ENCODE peak calls at places on chromosomes 13 and 19, in ten cellular contexts. W is nucleus accumbens; X is effector memory CD4-positive, alpha-beta T cell; V is stimulated activated CD4-positive, alpha-beta T cell treated with anti-CD3 and anti-CD28 coated beads, Interleukin-4, amount 100 ng/mL, for 1 hour; Q is skeletal muscle cell; J is cerebellum; K is SJSA1; L is putamen; Z is GM18507; O is suprapubic skin. Y is an unnamed sample.

GRCh38 chr13:65378943-65379519 is 1851.1 kb downstream of the PCDH9 start:
- DNase-seq in K (no peak), Q (no peak), V (no peak), J (no peak), O (no peak), X (no peak), Z (no peak), W (no peak), L (no peak), Y (peak)

GRCh38 chr13:50518791-50519201 is 324.7 kb downstream of the DLEU7 start:
- DNase-seq in Z (no peak), O (no peak), X (no peak), K (no peak), J (no peak), V (no peak), L (peak), Q (no peak), W (peak), Y (no peak)

GRCh38 chr13:101785858-101786257 is 333.4 kb downstream of the ITGBL1 start:
- DNase-seq in K (no peak), Q (no peak), V (no peak), W (no peak), L (peak), Z (no peak), O (no peak), J (peak), X (no peak), Y (peak)

GRCh38 chr13:110509478-110509926 is 52.0 kb downstream of the RAB20 start:
- DNase-seq in K (no peak), L (no peak), Q (no peak), W (no peak), J (no peak), X (no peak), O (no peak), Z (no peak), V (no peak), Y (no peak)

GRCh38 chr19:1408300-1409203 is 1.2 kb downstream of the DAZAP1 start:
- DNase-seq in V (peak), L (no peak), O (no peak), X (peak), K (peak), W (no peak), J (no peak), Q (no peak), Z (no peak), Y (no peak)

GRCh38 chr13:43786766-43787517 is at the start of gene ENOX1:
- DNase-seq in W (peak), V (peak), J (peak), Z (no peak), L (peak), Q (no peak), O (peak), K (peak), X (peak), Y (peak)

GRCh38 chr19:18135712-18136584 is 17.0 kb upstream of the PIK3R2 start:
- DNase-seq in O (no peak), Z (no peak), W (no peak), Q (no peak), J (no peak), X (no peak), K (no peak), L (no peak), V (no peak), Y (no peak)

GRCh38 chr13:50015263-50015662 is at the start of gene KCNRG:
- DNase-seq in O (no peak), Z (no peak), J (no peak), V (no peak), X (no peak), W (no peak), L (no peak), Q (no peak), K (no peak), Y (peak)

GRCh38 chr19:46866407-46867132 is 5.8 kb downstream of the ARHGAP35 start:
- DNase-seq in X (no peak), O (no peak), L (no peak), J (no peak), W (no peak), K (no peak), Q (no peak), Z (no peak), V (no peak), Y (no peak)

GRCh38 chr13:32472194-32472621 is 44.3 kb upstream of the N4BP2L1 start:
- DNase-seq in W (no peak), O (no peak), X (no peak), Z (no peak), V (no peak), J (no peak), K (no peak), Q (no peak), L (peak), Y (no peak)

GRCh38 chr13:30983431-30983830 is 51.0 kb downstream of the TEX26 start:
- DNase-seq in L (no peak), J (no peak), W (no peak), Q (no peak), Z (no peak), O (no peak), V (no peak), X (no peak), K (no peak), Y (no peak)

GRCh38 chr13:98664047-98664446 is 87.1 kb upstream of the STK24 start:
- DNase-seq in V (peak), K (peak), Q (no peak), J (no peak), L (peak), W (no peak), Z (no peak), O (no peak), X (no peak), Y (peak)

GRCh38 chr19:45251452-45252354 is 632 bp downstream of the MARK4 start:
- DNase-seq in X (no peak), J (peak), Q (no peak), O (peak), K (no peak), Z (no peak), W (no peak), L (no peak), V (peak), Y (no peak)

GRCh38 chr13:45511310-45512147 is 46.8 kb downstream of the COG3 start:
- DNase-seq in Q (peak), O (no peak), V (no peak), X (peak), J (peak), K (no peak), L (peak), W (no peak), Z (peak), Y (peak)

GRCh38 chr19:38635483-38636399 is 11.7 kb upstream of the ACTN4 start:
- DNase-seq in K (no peak), L (no peak), Q (no peak), W (no peak), Z (no peak), V (no peak), X (no peak), O (no peak), J (no peak), Y (no peak)

GRCh38 chr19:14536926-14537692 is 7.7 kb downstream of the TECR start:
- DNase-seq in Q (no peak), W (no peak), O (peak), L (no peak), V (peak), Z (no peak), J (no peak), X (no peak), K (no peak), Y (no peak)

GRCh38 chr19:55325172-55325571 is at the start of gene TMEM150B:
- DNase-seq in L (no peak), J (no peak), Z (no peak), W (no peak), X (no peak), V (no peak), K (no peak), Q (no peak), O (no peak), Y (no peak)

GRCh38 chr13:41315466-41316047 is 4.5 kb downstream of the NAA16 start:
- DNase-seq in J (no peak), W (no peak), V (no peak), K (no peak), L (no peak), Q (no peak), X (no peak), O (no peak), Z (no peak), Y (no peak)

GRCh38 chr19:44111910-44112463 is 1.2 kb upstream of the ZNF225 start:
- DNase-seq in J (no peak), X (no peak), Z (no peak), O (no peak), K (no peak), V (no peak), L (peak), Q (peak), W (no peak), Y (peak)

Y was measured in stromal cell of bone marrow.